ENCODE peak calls at places on chromosome 21, in four cellular contexts. B is prostate gland, V is GM12865, A is GM20000. T is an unnamed sample.

GRCh38 chr21:41727784-41728763 is 38.8 kb downstream of the RIPK4 start:
- DNase-seq in B (no peak), V (no peak), A (no peak), T (no peak)

GRCh38 chr21:31034378-31034777 is 3.9 kb downstream of the KRTAP19-8 start:
- DNase-seq in V (no peak), B (no peak), A (no peak), T (no peak)

GRCh38 chr21:43917515-43918384 is 52.7 kb downstream of the AGPAT3 start:
- DNase-seq in B (no peak), A (peak; percentile 60), V (peak; percentile 72), T (no peak)

GRCh38 chr21:22890656-22891055 is 1892.4 kb downstream of the NCAM2 start:
- DNase-seq in A (no peak), B (no peak), V (no peak), T (no peak)

GRCh38 chr21:32135401-32136363 is 143.2 kb downstream of the MIS18A start:
- DNase-seq in V (peak; percentile 77), A (peak; percentile 28), B (no peak), T (no peak)

GRCh38 chr21:30448514-30448913 is 8.4 kb downstream of the KRTAP15-1 start:
- DNase-seq in A (no peak), B (no peak), V (no peak), T (no peak)

GRCh38 chr21:43369596-43370090 is 57.3 kb downstream of the SIK1 start:
- DNase-seq in V (no peak), A (no peak), B (no peak), T (no peak)

GRCh38 chr21:41161428-41161827 is 6.5 kb upstream of the BACE2 start:
- DNase-seq in A (no peak), B (no peak), V (no peak), T (no peak)

GRCh38 chr21:45380566-45380965 is 24.4 kb upstream of the COL18A1 start:
- DNase-seq in A (no peak), V (no peak), B (no peak), T (no peak)

GRCh38 chr21:45535341-45536081 is 6.7 kb downstream of the SLC19A1 start:
- DNase-seq in B (no peak), V (no peak), A (no peak), T (no peak)

GRCh38 chr21:43692949-43693348 is 26.0 kb upstream of the PDXK start:
- DNase-seq in B (no peak), A (no peak), V (no peak), T (no peak)

GRCh38 chr21:43772368-43772870 is 3.7 kb downstream of the CSTB start:
- DNase-seq in V (no peak), A (no peak), B (no peak), T (no peak)

GRCh38 chr21:43609501-43610340 is 49.6 kb downstream of the HSF2BP start:
- DNase-seq in B (peak; percentile 87), V (no peak), A (no peak), T (no peak)

GRCh38 chr21:23463365-23463764 is 2143.9 kb downstream of the MRPL39 start:
- DNase-seq in B (no peak), V (no peak), A (no peak), T (no peak)

GRCh38 chr21:38669186-38669585 is 136.5 kb upstream of the ETS2 start:
- DNase-seq in A (peak; percentile 37), B (no peak), V (peak; percentile 23), T (no peak)

GRCh38 chr21:44800971-44801467 is 601 bp downstream of the UBE2G2 start:
- DNase-seq in B (no peak), A (peak; percentile 83), V (peak; percentile 55), T (no peak)

T was measured in activated T-helper 1 cell treated with Interleukin-2 at 50 U/mL for 16 hours.